ENCODE peak calls at places on chromosomes 4 and X, in four cellular contexts. One of them, this sample, is unnamed.

GRCh38 chr4:71545168-71545567 is 206.3 kb downstream of the SLC4A4 start:
- DNase-seq in dorsolateral prefrontal cortex: no peak
- DNase-seq in mammary epithelial cell: no peak
- DNase-seq in kidney: no peak
- DNase-seq in this sample: no peak

GRCh38 chr4:139763205-139763604 is 97.6 kb downstream of the MGST2 start:
- DNase-seq in kidney: no peak
- DNase-seq in dorsolateral prefrontal cortex: peak; percentile 46
- DNase-seq in mammary epithelial cell: no peak
- DNase-seq in this sample: no peak

GRCh38 chrX:23952984-23953907 is 45.4 kb downstream of the CXorf58 start:
- DNase-seq in mammary epithelial cell: no peak
- DNase-seq in kidney: no peak
- DNase-seq in dorsolateral prefrontal cortex: no peak
- DNase-seq in this sample: no peak

GRCh38 chr4:68808060-68808459 is 7.7 kb upstream of the UGT2B10 start:
- DNase-seq in kidney: no peak
- DNase-seq in dorsolateral prefrontal cortex: no peak
- DNase-seq in mammary epithelial cell: no peak
- DNase-seq in this sample: no peak

GRCh38 chr4:126738926-126739325 is 893.8 kb upstream of the INTU start:
- DNase-seq in dorsolateral prefrontal cortex: no peak
- DNase-seq in mammary epithelial cell: peak; percentile 35
- DNase-seq in kidney: no peak
- DNase-seq in this sample: no peak

GRCh38 chr4:80336582-80336981 is 1.1 kb downstream of the CFAP299 start:
- DNase-seq in kidney: no peak
- DNase-seq in dorsolateral prefrontal cortex: peak; percentile 23
- DNase-seq in mammary epithelial cell: peak; percentile 30
- DNase-seq in this sample: no peak

GRCh38 chrX:70554523-70554922 is 109.9 kb downstream of the DLG3 start:
- DNase-seq in kidney: no peak
- DNase-seq in mammary epithelial cell: no peak
- DNase-seq in dorsolateral prefrontal cortex: no peak
- DNase-seq in this sample: no peak

GRCh38 chr4:83618991-83619390 is 83.1 kb downstream of the GPAT3 start:
- DNase-seq in mammary epithelial cell: peak; percentile 72
- DNase-seq in kidney: no peak
- DNase-seq in dorsolateral prefrontal cortex: no peak
- DNase-seq in this sample: no peak

GRCh38 chrX:130848763-130849162 is 54.2 kb downstream of the ENOX2 start:
- DNase-seq in dorsolateral prefrontal cortex: no peak
- DNase-seq in mammary epithelial cell: no peak
- DNase-seq in kidney: no peak
- DNase-seq in this sample: no peak

GRCh38 chr4:166637816-166638215 is 596.5 kb downstream of the SPOCK3 start:
- DNase-seq in mammary epithelial cell: no peak
- DNase-seq in kidney: no peak
- DNase-seq in dorsolateral prefrontal cortex: no peak
- DNase-seq in this sample: no peak

GRCh38 chrX:100207331-100208024 is 202.6 kb downstream of the PCDH19 start:
- DNase-seq in mammary epithelial cell: no peak
- DNase-seq in kidney: no peak
- DNase-seq in dorsolateral prefrontal cortex: no peak
- DNase-seq in this sample: no peak

GRCh38 chr4:66554844-66555243 is 884.6 kb upstream of the EPHA5 start:
- DNase-seq in mammary epithelial cell: peak; percentile 17
- DNase-seq in kidney: no peak
- DNase-seq in dorsolateral prefrontal cortex: no peak
- DNase-seq in this sample: no peak

GRCh38 chr4:77911842-77912450 is 49.3 kb downstream of the MRPL1 start:
- DNase-seq in dorsolateral prefrontal cortex: no peak
- DNase-seq in mammary epithelial cell: no peak
- DNase-seq in kidney: no peak
- DNase-seq in this sample: no peak

GRCh38 chr4:1017706-1018105 is 6.3 kb downstream of the FGFRL1 start:
- DNase-seq in kidney: no peak
- DNase-seq in dorsolateral prefrontal cortex: no peak
- DNase-seq in mammary epithelial cell: no peak
- DNase-seq in this sample: no peak

GRCh38 chr4:1015179-1015578 is 3.8 kb downstream of the FGFRL1 start:
- DNase-seq in dorsolateral prefrontal cortex: no peak
- DNase-seq in mammary epithelial cell: no peak
- DNase-seq in kidney: no peak
- DNase-seq in this sample: no peak

GRCh38 chr4:1014395-1015167 is 3.2 kb downstream of the FGFRL1 start:
- DNase-seq in kidney: no peak
- DNase-seq in dorsolateral prefrontal cortex: peak; percentile 27
- DNase-seq in mammary epithelial cell: no peak
- DNase-seq in this sample: no peak

GRCh38 chr4:1017211-1017610 is 5.8 kb downstream of the FGFRL1 start:
- DNase-seq in mammary epithelial cell: no peak
- DNase-seq in dorsolateral prefrontal cortex: no peak
- DNase-seq in kidney: no peak
- DNase-seq in this sample: no peak

DNA sequence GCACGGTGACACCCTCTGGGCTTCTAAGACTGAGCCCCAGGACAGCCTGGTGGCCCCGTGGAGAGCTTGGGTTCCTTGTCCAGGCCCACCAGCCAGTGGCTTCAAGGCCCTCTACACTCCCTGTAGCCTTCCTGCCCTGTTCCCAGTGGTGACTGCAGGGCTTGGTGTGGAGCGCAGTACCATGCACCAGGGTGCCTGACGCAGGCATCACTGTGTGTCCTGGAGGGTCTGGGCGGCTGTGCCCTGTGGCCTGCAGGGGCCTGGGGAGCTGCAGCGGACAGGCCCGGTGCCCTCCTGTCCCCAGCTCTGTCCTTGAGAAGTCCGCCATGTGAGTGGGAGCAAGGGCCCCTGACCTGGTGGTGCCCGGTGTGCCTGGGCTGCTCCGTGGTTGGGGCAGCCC is 4.3 kb downstream of the FGFRL1 start:
- DNase-seq in kidney: no peak
- DNase-seq in dorsolateral prefrontal cortex: no peak
- DNase-seq in mammary epithelial cell: no peak
- DNase-seq in this sample: no peak
- H3K27ac ChIP-seq in kidney: no peak overlapping the region
- H3K27ac ChIP-seq in dorsolateral prefrontal cortex: peak overlapping the region; percentile 83
- H3K27ac ChIP-seq in mammary epithelial cell: no peak overlapping the region
- H3K27ac ChIP-seq in this sample: no peak overlapping the region

GRCh38 chr4:1218892-1219552 is 29.9 kb downstream of the CTBP1 start:
- DNase-seq in mammary epithelial cell: no peak
- DNase-seq in kidney: no peak
- DNase-seq in dorsolateral prefrontal cortex: no peak
- DNase-seq in this sample: no peak

GRCh38 chr4:1216076-1216614 is 32.8 kb downstream of the CTBP1 start:
- DNase-seq in mammary epithelial cell: no peak
- DNase-seq in kidney: no peak
- DNase-seq in dorsolateral prefrontal cortex: no peak
- DNase-seq in this sample: no peak

GRCh38 chr4:1216869-1217294 is 32.0 kb downstream of the CTBP1 start:
- DNase-seq in dorsolateral prefrontal cortex: peak; percentile 75
- DNase-seq in mammary epithelial cell: no peak
- DNase-seq in kidney: no peak
- DNase-seq in this sample: no peak

GRCh38 chr4:1215347-1216075 is 33.4 kb downstream of the CTBP1 start:
- DNase-seq in mammary epithelial cell: no peak
- DNase-seq in kidney: no peak
- DNase-seq in dorsolateral prefrontal cortex: no peak
- DNase-seq in this sample: peak; percentile 44

DNA sequence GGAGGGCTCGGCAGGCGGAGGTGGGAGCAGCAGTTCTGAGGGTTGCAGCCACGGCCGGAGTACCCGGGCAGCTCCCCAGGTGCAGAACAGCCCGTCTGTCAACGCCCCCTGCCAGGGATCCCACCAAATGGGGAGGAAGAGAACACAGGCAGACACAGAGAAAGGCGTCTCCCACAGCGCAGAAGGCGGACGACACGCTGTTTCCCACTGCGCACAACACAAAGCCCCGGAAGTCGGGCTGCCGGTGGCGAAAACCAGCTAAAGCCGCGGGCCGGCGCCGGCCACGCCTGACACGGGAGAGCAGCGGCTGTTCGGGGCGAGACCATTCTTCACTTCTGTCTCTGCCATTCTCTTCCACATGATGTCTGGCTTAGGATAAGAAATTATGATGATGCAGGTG is 31.6 kb downstream of the CTBP1 start:
- DNase-seq in mammary epithelial cell: no peak
- DNase-seq in dorsolateral prefrontal cortex: no peak
- DNase-seq in kidney: no peak
- DNase-seq in this sample: no peak
- H3K27ac ChIP-seq in mammary epithelial cell: no peak overlapping the region
- H3K27ac ChIP-seq in dorsolateral prefrontal cortex: no peak overlapping the region
- H3K27ac ChIP-seq in kidney: no peak overlapping the region
- H3K27ac ChIP-seq in this sample: no peak overlapping the region

DNA sequence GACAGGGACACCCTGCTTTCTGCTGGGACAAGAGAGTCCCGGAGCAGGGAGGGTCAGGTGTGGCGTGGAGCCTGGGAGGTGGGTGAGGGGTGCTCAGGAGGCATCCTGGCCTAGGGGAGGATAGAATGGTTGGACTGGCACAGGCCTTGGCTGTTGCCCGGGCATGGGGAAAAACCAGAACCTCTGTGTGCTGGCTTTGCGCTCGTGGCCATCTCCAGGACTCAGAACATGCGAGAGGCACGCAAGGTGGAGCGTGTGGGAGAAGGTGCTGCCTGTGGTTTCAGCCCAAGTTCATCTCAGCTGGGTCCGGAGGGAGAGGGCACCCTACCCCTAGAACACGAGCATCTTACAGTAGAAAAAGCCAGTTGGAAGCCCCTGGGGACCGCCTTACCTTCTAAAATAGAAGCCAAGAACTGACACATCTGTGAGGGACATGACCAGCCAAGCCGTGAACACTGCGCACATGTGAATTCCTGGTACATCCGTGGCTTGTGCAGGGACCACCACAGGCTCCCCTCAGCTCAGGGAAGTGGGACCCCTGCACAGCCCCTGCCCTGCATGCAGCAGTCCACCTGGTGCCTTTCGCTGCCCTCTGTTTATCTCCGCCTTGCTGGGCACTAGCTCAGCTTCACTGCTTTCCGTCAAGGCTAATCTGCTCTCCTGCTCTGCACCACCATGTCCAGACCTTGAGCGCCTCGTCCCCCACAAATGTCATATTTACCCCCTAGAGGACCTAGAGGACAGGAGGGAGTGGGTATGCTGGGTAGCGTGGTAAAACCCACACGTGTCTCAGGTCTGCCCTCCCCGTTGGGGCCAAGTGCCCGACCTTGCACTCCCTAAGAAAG is 13.5 kb downstream of the MSANTD1 start:
- DNase-seq in mammary epithelial cell: no peak
- DNase-seq in dorsolateral prefrontal cortex: no peak
- DNase-seq in kidney: peak; percentile 52
- DNase-seq in this sample: no peak
- H3K27ac ChIP-seq in mammary epithelial cell: no peak overlapping the region
- H3K27ac ChIP-seq in dorsolateral prefrontal cortex: no peak overlapping the region
- H3K27ac ChIP-seq in kidney: no peak overlapping the region
- H3K27ac ChIP-seq in this sample: no peak overlapping the region

GRCh38 chr4:138050601-138051000 is 191.5 kb downstream of the SLC7A11 start:
- DNase-seq in dorsolateral prefrontal cortex: no peak
- DNase-seq in kidney: no peak
- DNase-seq in mammary epithelial cell: no peak
- DNase-seq in this sample: no peak

GRCh38 chr4:138051157-138051556 is 191.0 kb downstream of the SLC7A11 start:
- DNase-seq in kidney: no peak
- DNase-seq in dorsolateral prefrontal cortex: no peak
- DNase-seq in mammary epithelial cell: no peak
- DNase-seq in this sample: no peak

GRCh38 chr4:138047290-138047689 is 194.9 kb downstream of the SLC7A11 start:
- DNase-seq in dorsolateral prefrontal cortex: no peak
- DNase-seq in mammary epithelial cell: no peak
- DNase-seq in kidney: no peak
- DNase-seq in this sample: no peak

GRCh38 chr4:138045036-138045435 is 197.1 kb downstream of the SLC7A11 start:
- DNase-seq in kidney: no peak
- DNase-seq in mammary epithelial cell: no peak
- DNase-seq in dorsolateral prefrontal cortex: no peak
- DNase-seq in this sample: no peak

DNA sequence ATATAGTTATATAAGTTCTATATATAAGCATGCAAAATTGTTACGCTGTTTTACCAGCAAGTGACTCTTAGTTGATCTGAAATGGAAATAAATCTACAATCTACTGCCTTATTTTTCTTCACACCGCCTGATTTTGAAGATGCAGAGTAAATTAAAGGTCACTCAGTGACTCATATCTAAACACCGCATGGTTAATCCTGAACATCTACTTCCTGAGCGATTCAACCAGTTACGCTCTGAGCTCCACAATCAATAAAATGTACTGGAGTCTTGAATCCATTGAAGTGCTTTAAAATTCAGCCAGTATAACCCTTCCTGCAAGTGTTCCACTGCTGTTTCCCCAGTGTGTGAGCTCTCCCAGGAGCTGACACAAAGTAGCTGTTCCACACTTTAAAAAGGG is 192.8 kb downstream of the SLC7A11 start:
- DNase-seq in kidney: no peak
- DNase-seq in dorsolateral prefrontal cortex: no peak
- DNase-seq in mammary epithelial cell: no peak
- DNase-seq in this sample: no peak
- H3K27ac ChIP-seq in kidney: no peak overlapping the region
- H3K27ac ChIP-seq in dorsolateral prefrontal cortex: no peak overlapping the region
- H3K27ac ChIP-seq in mammary epithelial cell: no peak overlapping the region
- H3K27ac ChIP-seq in this sample: no peak overlapping the region

DNA sequence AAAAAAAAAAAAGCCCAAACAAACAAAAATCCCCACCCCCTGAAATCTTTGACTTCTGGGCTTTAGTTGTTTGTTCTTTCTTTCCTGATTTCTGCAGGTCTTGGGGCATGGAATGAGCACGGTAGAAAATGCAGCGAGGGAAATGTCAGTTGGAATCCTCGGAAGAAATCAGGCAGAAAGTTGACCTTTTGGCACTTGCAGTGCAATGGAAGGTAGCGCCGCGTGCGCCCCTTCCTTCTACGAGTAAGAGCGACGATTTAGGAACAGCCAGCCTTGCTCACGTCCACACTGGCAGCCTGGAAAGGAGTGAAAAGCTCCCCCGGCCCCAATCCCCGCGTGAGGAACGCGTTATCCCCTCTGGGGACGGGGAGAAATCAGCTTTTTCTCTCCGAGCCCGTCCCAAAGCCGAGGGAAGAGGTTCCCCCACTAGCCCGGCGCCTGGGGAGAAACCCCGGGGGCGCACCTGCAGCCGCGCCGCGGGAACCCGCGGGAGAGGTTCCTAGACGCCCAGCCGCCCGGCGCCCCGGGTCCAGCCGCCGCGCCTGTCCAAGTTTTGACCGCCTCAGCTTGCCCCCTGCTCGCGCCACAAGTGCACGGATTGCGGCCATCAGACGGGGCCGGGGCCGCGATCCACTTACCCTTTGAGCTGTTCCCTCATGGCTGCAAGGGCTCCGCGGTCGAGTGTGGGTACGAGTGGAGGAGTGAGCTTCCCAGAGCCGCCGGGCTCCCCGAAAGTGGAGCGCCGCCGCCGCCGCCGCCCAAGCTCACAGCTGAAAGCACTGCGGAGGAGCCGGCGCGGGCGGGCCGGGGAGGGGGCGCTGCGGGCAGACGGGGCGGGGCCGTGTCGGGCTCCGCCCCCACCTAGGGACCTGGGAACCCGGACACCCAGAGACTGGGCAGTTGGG is 194.6 kb upstream of the FTHL17 start:
- DNase-seq in dorsolateral prefrontal cortex: peak; percentile 39
- DNase-seq in kidney: peak; percentile 82
- DNase-seq in mammary epithelial cell: peak; percentile 43
- DNase-seq in this sample: no peak
- H3K27ac ChIP-seq in dorsolateral prefrontal cortex: peak overlapping the region; percentile 73
- H3K27ac ChIP-seq in kidney: no peak overlapping the region
- H3K27ac ChIP-seq in mammary epithelial cell: peak overlapping the region; percentile 63
- H3K27ac ChIP-seq in this sample: peak overlapping the region; percentile 59

GRCh38 chrX:3029084-3029483 is 12.2 kb upstream of the ARSF start:
- DNase-seq in kidney: no peak
- DNase-seq in mammary epithelial cell: no peak
- DNase-seq in dorsolateral prefrontal cortex: no peak
- DNase-seq in this sample: no peak
- H3K27ac ChIP-seq in kidney: no peak overlapping the region
- H3K27ac ChIP-seq in mammary epithelial cell: no peak overlapping the region
- H3K27ac ChIP-seq in dorsolateral prefrontal cortex: no peak overlapping the region
- H3K27ac ChIP-seq in this sample: no peak overlapping the region

This sample was measured in tibial nerve.